ENCODE peak calls at places on chromosomes 5 and 9, in seven cellular contexts. P, D, X, F, G, A and Z are unnamed samples.

GRCh38 chr5:65760504-65761275 is 38.7 kb downstream of the NLN start:
- DNase-seq in X (peak), D (no peak), F (no peak), G (no peak), P (no peak), A (no peak), Z (no peak)

GRCh38 chr9:70315389-70315788 is 56.6 kb downstream of the SMC5 start:
- DNase-seq in A (no peak), G (no peak), X (no peak), P (no peak), F (no peak), D (no peak), Z (no peak)

GRCh38 chr5:149154629-149155028 is 13.3 kb downstream of the ABLIM3 start:
- DNase-seq in F (no peak), D (no peak), P (no peak), X (no peak), G (no peak), A (no peak), Z (no peak)

GRCh38 chr9:120353501-120353900 is 226.5 kb downstream of the CDK5RAP2 start:
- DNase-seq in X (no peak), A (no peak), G (no peak), P (no peak), D (no peak), F (no peak), Z (no peak)

GRCh38 chr9:35948901-35949318 is 9.0 kb downstream of the OR2S2 start:
- DNase-seq in D (no peak), F (no peak), P (no peak), X (no peak), A (peak), G (no peak), Z (no peak)

GRCh38 chr9:21682981-21683380 is 119.5 kb upstream of the MTAP start:
- DNase-seq in X (no peak), P (no peak), F (no peak), D (no peak), A (no peak), G (no peak), Z (peak)

GRCh38 chr9:76704601-76705204 is 59.5 kb upstream of the PCA3 start:
- DNase-seq in F (peak), G (peak), X (peak), A (peak), D (peak), P (peak), Z (peak)

GRCh38 chr9:79140751-79141150 is 431.0 kb upstream of the TLE4 start:
- DNase-seq in F (no peak), A (no peak), G (no peak), D (no peak), X (no peak), P (no peak), Z (no peak)

GRCh38 chr5:165304193-165304820 is 1798.9 kb downstream of the MAT2B start:
- DNase-seq in P (no peak), G (no peak), X (no peak), A (no peak), F (no peak), D (no peak), Z (no peak)

GRCh38 chr5:57190593-57190992 is 16.7 kb downstream of the GPBP1 start:
- DNase-seq in F (no peak), D (no peak), P (no peak), X (no peak), G (no peak), A (no peak), Z (no peak)

GRCh38 chr5:110965773-110966581 is 105.5 kb upstream of the TSLP start:
- DNase-seq in G (no peak), F (no peak), X (no peak), D (no peak), A (no peak), P (no peak), Z (no peak)

GRCh38 chr5:111563041-111563822 is 50.9 kb upstream of the STARD4 start:
- DNase-seq in P (no peak), A (no peak), G (no peak), X (no peak), D (no peak), F (no peak), Z (no peak)

GRCh38 chr9:126154869-126155268 is 171.8 kb upstream of the MVB12B start:
- DNase-seq in F (no peak), P (no peak), D (no peak), A (no peak), G (no peak), X (no peak), Z (no peak)

GRCh38 chr5:93252165-93252564 is 328.9 kb downstream of the NR2F1-AS1 start:
- DNase-seq in A (peak), D (peak), F (no peak), X (no peak), P (no peak), G (no peak), Z (no peak)

GRCh38 chr9:101593345-101593744 is 1.4 kb downstream of the PPP3R2 start:
- DNase-seq in X (no peak), F (no peak), D (no peak), P (no peak), A (no peak), G (no peak), Z (no peak)

GRCh38 chr9:134548618-134549017 is 93.0 kb upstream of the COL5A1 start:
- DNase-seq in D (no peak), X (no peak), P (no peak), A (no peak), G (no peak), F (no peak), Z (no peak)

GRCh38 chr9:134546746-134547145 is 94.9 kb upstream of the COL5A1 start:
- DNase-seq in G (no peak), A (no peak), D (no peak), X (no peak), P (no peak), F (no peak), Z (no peak)

GRCh38 chr9:134548185-134548584 is 93.4 kb upstream of the COL5A1 start:
- DNase-seq in F (no peak), D (no peak), G (no peak), X (no peak), A (no peak), P (no peak), Z (no peak)

GRCh38 chr9:134546231-134546731 is 95.3 kb upstream of the COL5A1 start:
- DNase-seq in D (no peak), A (no peak), F (no peak), X (no peak), P (no peak), G (no peak), Z (no peak)

GRCh38 chr9:134547161-134548100 is 94.2 kb upstream of the COL5A1 start:
- DNase-seq in P (no peak), X (no peak), F (no peak), A (no peak), G (no peak), D (no peak), Z (no peak)
- TF ChIP-seq SIN3A in P (no peak), X (no peak), F (no peak), A (no peak), G (no peak), D (no peak), Z (no peak)

GRCh38 chr9:2570615-2571479 is 50.7 kb upstream of the VLDLR start:
- DNase-seq in X (peak), F (peak), D (peak), G (no peak), P (peak), A (peak), Z (no peak)

GRCh38 chr9:2565676-2566340 is 55.8 kb upstream of the VLDLR start:
- DNase-seq in F (no peak), A (no peak), G (no peak), D (no peak), P (no peak), X (no peak), Z (no peak)

GRCh38 chr9:2567922-2568321 is 53.7 kb upstream of the VLDLR start:
- DNase-seq in D (no peak), G (no peak), P (no peak), F (no peak), X (no peak), A (no peak), Z (no peak)

GRCh38 chr9:2574215-2574614 is 47.4 kb upstream of the VLDLR start:
- DNase-seq in D (no peak), F (no peak), G (no peak), X (no peak), P (no peak), A (no peak), Z (no peak)

GRCh38 chr9:2568689-2569088 is 52.9 kb upstream of the VLDLR start:
- DNase-seq in X (no peak), D (no peak), F (no peak), G (no peak), A (peak), P (no peak), Z (no peak)
- H3K4me3 ChIP-seq in X (no peak), D (no peak), F (no peak), G (no peak), A (no peak), P (no peak), Z (no peak)

GRCh38 chr9:970310-971002 is 6.0 kb upstream of the DMRT3 start:
- DNase-seq in D (no peak), P (no peak), A (no peak), X (no peak), F (no peak), G (no peak), Z (no peak)

GRCh38 chr9:971901-972511 is 4.4 kb upstream of the DMRT3 start:
- DNase-seq in P (no peak), F (peak), G (no peak), X (no peak), D (no peak), A (no peak), Z (no peak)

GRCh38 chr9:967851-968641 is 8.4 kb upstream of the DMRT3 start:
- DNase-seq in P (no peak), X (no peak), A (no peak), G (no peak), D (no peak), F (no peak), Z (no peak)

GRCh38 chr9:969310-969692 is 7.2 kb upstream of the DMRT3 start:
- DNase-seq in G (no peak), D (no peak), X (no peak), P (no peak), F (peak), A (no peak), Z (no peak)

DNA sequence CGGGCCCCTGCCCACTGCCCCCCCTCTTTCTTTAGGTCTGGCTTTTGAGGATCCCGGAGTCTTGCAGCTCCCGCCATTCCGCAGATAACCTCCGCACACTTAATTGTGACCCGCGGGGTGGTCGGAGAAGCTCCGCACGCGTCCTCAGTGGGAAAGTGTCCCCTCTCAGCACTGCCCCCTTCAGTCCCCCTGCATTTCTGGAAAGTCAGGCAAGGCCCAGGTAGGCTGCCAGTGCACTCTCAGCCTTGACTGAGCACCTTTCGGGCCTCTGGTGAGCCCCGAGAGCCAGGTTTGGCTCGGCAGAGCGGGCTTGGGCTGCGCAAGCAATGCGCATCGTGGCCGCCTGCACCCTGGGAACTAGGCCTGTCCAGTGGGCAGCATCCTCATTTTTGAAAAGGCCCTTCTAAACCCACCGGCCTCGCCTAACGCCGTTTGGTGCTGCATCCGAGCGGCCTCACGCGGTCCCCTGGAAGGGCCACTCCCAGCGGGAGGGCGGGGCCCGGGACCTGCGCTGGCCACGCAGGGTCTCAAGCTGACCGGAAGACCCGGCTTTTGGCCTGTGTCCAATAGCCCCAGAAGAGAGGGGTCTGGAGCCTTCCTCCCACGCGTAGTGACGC is 6.7 kb upstream of the DMRT3 start:
- DNase-seq in X (no peak), G (no peak), F (no peak), D (no peak), A (no peak), P (no peak), Z (no peak)
- TF ChIP-seq SIN3A in X (no peak), G (no peak), F (no peak), D (no peak), A (no peak), P (no peak), Z (no peak)

GRCh38 chr5:994821-995220 is 13.8 kb upstream of the NKD2 start:
- DNase-seq in G (no peak), A (no peak), P (no peak), F (no peak), X (no peak), D (no peak), Z (no peak)

GRCh38 chr5:989961-990530 is 18.6 kb upstream of the NKD2 start:
- DNase-seq in X (no peak), A (no peak), P (peak), G (no peak), F (peak), D (no peak), Z (no peak)

GRCh38 chr5:994272-994607 is 14.4 kb upstream of the NKD2 start:
- DNase-seq in A (no peak), X (no peak), P (no peak), G (no peak), D (no peak), F (no peak), Z (no peak)

GRCh38 chr5:988316-988715 is 20.3 kb upstream of the NKD2 start:
- DNase-seq in X (no peak), G (no peak), D (no peak), F (no peak), A (no peak), P (no peak), Z (no peak)

GRCh38 chr5:991472-992267 is 16.9 kb upstream of the NKD2 start:
- DNase-seq in F (no peak), G (no peak), A (no peak), D (no peak), X (no peak), P (no peak), Z (no peak)
- H3K4me3 ChIP-seq in F (no peak), G (no peak), A (no peak), D (no peak), X (no peak), P (no peak), Z (no peak)

DNA sequence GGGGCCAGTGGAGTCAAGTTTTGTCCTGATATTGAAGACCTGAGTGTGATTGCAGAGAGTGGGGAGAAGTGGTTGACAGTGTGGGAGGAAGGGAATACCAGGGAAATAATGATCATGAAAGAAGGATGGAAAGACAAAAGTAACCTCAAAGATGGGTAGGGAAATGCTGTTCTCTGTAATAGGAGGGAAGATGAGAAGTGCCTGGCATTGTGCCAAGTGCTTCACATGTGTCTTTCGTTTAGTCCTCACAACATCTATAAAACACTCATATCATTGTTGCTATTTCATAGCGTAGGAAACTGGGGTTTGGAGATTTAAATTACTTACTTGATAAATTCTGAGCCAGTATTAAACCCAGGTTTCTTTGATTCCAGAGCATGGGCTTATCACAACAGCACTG is 472.3 kb downstream of the LRRC70 start:
- DNase-seq in D (no peak), P (no peak), A (no peak), X (no peak), G (no peak), F (no peak), Z (no peak)
- TF ChIP-seq SIN3A in D (no peak), P (no peak), A (no peak), X (no peak), G (no peak), F (no peak), Z (no peak)

GRCh38 chr5:159965031-159965837 is 43.7 kb upstream of the TTC1 start:
- DNase-seq in D (peak), X (no peak), G (no peak), F (peak), P (peak), A (peak), Z (no peak)
- H3K4me3 ChIP-seq in D (no peak), X (no peak), G (no peak), F (no peak), P (no peak), A (no peak), Z (no peak)

GRCh38 chr9:115730396-115730795 is 423.2 kb upstream of the PAPPA start:
- DNase-seq in F (no peak), X (no peak), G (no peak), P (no peak), D (no peak), A (no peak), Z (no peak)

GRCh38 chr9:115730845-115731244 is 422.7 kb upstream of the PAPPA start:
- DNase-seq in D (no peak), G (no peak), X (no peak), F (no peak), P (no peak), A (no peak), Z (no peak)

GRCh38 chr9:115733736-115734135 is 419.9 kb upstream of the PAPPA start:
- DNase-seq in F (no peak), G (no peak), D (no peak), X (no peak), P (no peak), A (no peak), Z (no peak)

GRCh38 chr9:115739096-115739875 is 414.3 kb upstream of the PAPPA start:
- DNase-seq in A (no peak), X (no peak), D (no peak), P (no peak), F (no peak), G (no peak), Z (no peak)

GRCh38 chr9:115733318-115733717 is 420.3 kb upstream of the PAPPA start:
- DNase-seq in P (no peak), D (no peak), F (no peak), X (no peak), G (no peak), A (no peak), Z (no peak)
- TF ChIP-seq SIN3A in P (no peak), D (no peak), F (no peak), X (no peak), G (no peak), A (no peak), Z (no peak)

DNA sequence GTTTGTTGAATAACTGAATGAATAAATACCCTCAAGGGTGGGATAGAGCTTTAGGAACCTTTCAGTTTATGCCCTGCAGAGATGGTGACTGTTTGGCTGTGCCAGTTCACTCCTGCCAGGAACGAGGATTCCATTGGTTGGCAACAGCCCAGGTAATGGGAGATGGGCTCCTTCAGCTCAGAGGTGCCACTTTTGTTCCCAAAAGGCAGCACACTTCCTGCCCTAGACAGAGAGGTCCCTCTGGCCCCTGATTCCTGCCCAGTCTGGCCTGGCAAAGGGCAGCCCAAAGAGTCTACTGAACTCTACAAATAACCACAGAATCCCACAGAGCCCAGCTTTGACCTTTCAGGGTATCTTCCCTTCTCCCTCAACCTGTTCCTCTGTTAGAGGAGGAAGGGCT is 1.6 kb downstream of the C9orf152 start:
- DNase-seq in A (no peak), G (no peak), P (no peak), X (no peak), F (no peak), D (no peak), Z (no peak)
- H3K4me3 ChIP-seq in A (no peak), G (no peak), P (no peak), X (no peak), F (no peak), D (no peak), Z (no peak)

GRCh38 chr5:124000558-124000957 is 488.6 kb downstream of the CSNK1G3 start:
- DNase-seq in F (no peak), G (no peak), A (no peak), X (no peak), D (no peak), P (no peak), Z (no peak)

GRCh38 chr5:123997354-123998215 is 485.6 kb downstream of the CSNK1G3 start:
- DNase-seq in G (no peak), F (peak), D (no peak), P (no peak), X (no peak), A (no peak), Z (no peak)

GRCh38 chr5:124001216-124001615 is 489.2 kb downstream of the CSNK1G3 start:
- DNase-seq in F (no peak), D (no peak), G (no peak), A (no peak), X (no peak), P (no peak), Z (no peak)
- TF ChIP-seq SIN3A in F (no peak), D (no peak), G (no peak), A (no peak), X (no peak), P (no peak), Z (no peak)

GRCh38 chr5:75460532-75460931 is 50.9 kb downstream of the CERT1 start:
- DNase-seq in F (peak), G (no peak), X (no peak), P (no peak), A (no peak), D (no peak), Z (no peak)
- H3K4me3 ChIP-seq in F (no peak), G (no peak), X (peak), P (no peak), A (no peak), D (no peak), Z (no peak)